ENCODE peak calls at places on chromosomes 2 and 18, in ten cellular contexts. C is tibial artery; Y is epithelial cell of esophagus; Q is NCI-H345; H is activated CD8-positive, alpha-beta memory T cell treated with anti-CD3 and anti-CD28 coated beads, Interleukin-2, amount 50 U/mL, for 48 hours; M is HCEC 1CT; F is activated T-helper 1 cell treated with anti-CD3 and anti-CD28 coated beads, Interleukin-2, amount 50 U/mL, for 16 hours; X is ovary; O is activated naive CD8-positive, alpha-beta T cell treated with anti-CD3 and anti-CD28 coated beads, Interleukin-2, amount 10 ng/mL, durations not matched to agents 7 days and 5 days; S is cardiac septum. I is an unnamed sample.

GRCh38 chr18:76274470-76275289 is 220.4 kb downstream of the ZNF516 start:
- DNase-seq in C (no peak), Y (no peak), Q (peak; percentile 57), H (no peak), M (no peak), F (no peak), X (no peak), O (no peak), S (no peak), I (peak; percentile 49)

GRCh38 chr2:182915369-182916326 is 49.2 kb upstream of the FRZB start:
- DNase-seq in C (no peak), Y (peak; percentile 82), Q (peak; percentile 6), H (no peak), M (peak; percentile 93), F (no peak), X (no peak), O (no peak), S (no peak), I (no peak)

GRCh38 chr2:30316408-30316807 is 85.1 kb downstream of the LBH start:
- DNase-seq in C (no peak), Y (no peak), Q (no peak), H (no peak), M (no peak), F (no peak), X (no peak), O (no peak), S (no peak), I (no peak)

GRCh38 chr2:56211048-56211447 is 27.3 kb downstream of the CCDC85A start:
- DNase-seq in C (no peak), Y (no peak), Q (no peak), H (no peak), M (no peak), F (no peak), X (no peak), O (no peak), S (no peak), I (no peak)

GRCh38 chr2:72126186-72127100 is 21.2 kb downstream of the CYP26B1 start:
- DNase-seq in C (peak; percentile 49), Y (no peak), Q (no peak), H (peak; percentile 18), M (no peak), F (no peak), X (no peak), O (no peak), S (peak; percentile 64), I (no peak)

GRCh38 chr2:78237704-78238103 is 715.5 kb upstream of the LRRTM4 start:
- DNase-seq in C (no peak), Y (no peak), Q (no peak), H (no peak), M (no peak), F (no peak), X (no peak), O (no peak), S (no peak), I (no peak)

GRCh38 chr2:11980809-11981208 is 234.4 kb downstream of the LPIN1 start:
- DNase-seq in C (no peak), Y (no peak), Q (no peak), H (no peak), M (no peak), F (no peak), X (no peak), O (no peak), S (no peak), I (no peak)

GRCh38 chr18:46711444-46711863 is 45.4 kb downstream of the ST8SIA5 start:
- DNase-seq in C (no peak), Y (no peak), Q (no peak), H (no peak), M (no peak), F (no peak), X (no peak), O (no peak), S (no peak), I (peak; percentile 92)